ENCODE peak calls at places on chromosomes 12 and 14, in nine cellular contexts. One of them, this sample, is unnamed.

GRCh38 chr14:69424139-69424923 is 25.8 kb downstream of the SLC39A9 start:
- DNase-seq in mesothelial cell of epicardium: no peak
- DNase-seq in activated CD8-positive, alpha-beta memory T cell treated with anti-CD3 and anti-CD28 coated beads for 48 hours: no peak
- DNase-seq in HuH-7.5: no peak
- DNase-seq in GM13977: no peak
- DNase-seq in HTR-8/SVneo: no peak
- DNase-seq in gastrocnemius medialis: no peak
- DNase-seq in effector memory CD4-positive, alpha-beta T cell: no peak
- DNase-seq in bronchial epithelial cell: peak; percentile 18
- DNase-seq in this sample: no peak

GRCh38 chr12:58914457-58914856 is 5.8 kb downstream of the LRIG3 start:
- DNase-seq in mesothelial cell of epicardium: no peak
- DNase-seq in activated CD8-positive, alpha-beta memory T cell treated with anti-CD3 and anti-CD28 coated beads for 48 hours: no peak
- DNase-seq in HuH-7.5: no peak
- DNase-seq in GM13977: no peak
- DNase-seq in HTR-8/SVneo: no peak
- DNase-seq in gastrocnemius medialis: no peak
- DNase-seq in effector memory CD4-positive, alpha-beta T cell: no peak
- DNase-seq in bronchial epithelial cell: peak; percentile 51
- DNase-seq in this sample: no peak

GRCh38 chr14:47191693-47192092 is 483.7 kb downstream of the MDGA2 start:
- DNase-seq in mesothelial cell of epicardium: no peak
- DNase-seq in activated CD8-positive, alpha-beta memory T cell treated with anti-CD3 and anti-CD28 coated beads for 48 hours: no peak
- DNase-seq in HuH-7.5: no peak
- DNase-seq in GM13977: no peak
- DNase-seq in HTR-8/SVneo: no peak
- DNase-seq in gastrocnemius medialis: no peak
- DNase-seq in effector memory CD4-positive, alpha-beta T cell: no peak
- DNase-seq in bronchial epithelial cell: no peak
- DNase-seq in this sample: no peak

GRCh38 chr12:119902084-119902509 is 25.0 kb upstream of the CIT start:
- DNase-seq in mesothelial cell of epicardium: no peak
- DNase-seq in activated CD8-positive, alpha-beta memory T cell treated with anti-CD3 and anti-CD28 coated beads for 48 hours: peak; percentile 10
- DNase-seq in HuH-7.5: peak; percentile 49
- DNase-seq in GM13977: peak; percentile 76
- DNase-seq in HTR-8/SVneo: peak; percentile 69
- DNase-seq in gastrocnemius medialis: peak; percentile 16
- DNase-seq in effector memory CD4-positive, alpha-beta T cell: peak; percentile 49
- DNase-seq in bronchial epithelial cell: peak; percentile 72
- DNase-seq in this sample: peak; percentile 26

GRCh38 chr14:25400607-25401206 is 350.8 kb upstream of the STXBP6 start:
- DNase-seq in mesothelial cell of epicardium: no peak
- DNase-seq in activated CD8-positive, alpha-beta memory T cell treated with anti-CD3 and anti-CD28 coated beads for 48 hours: no peak
- DNase-seq in HuH-7.5: no peak
- DNase-seq in GM13977: peak; percentile 6
- DNase-seq in HTR-8/SVneo: peak; percentile 8
- DNase-seq in gastrocnemius medialis: no peak
- DNase-seq in effector memory CD4-positive, alpha-beta T cell: no peak
- DNase-seq in bronchial epithelial cell: peak; percentile 46
- DNase-seq in this sample: no peak

GRCh38 chr12:25361511-25361910 is 110.8 kb upstream of the KRAS start:
- DNase-seq in mesothelial cell of epicardium: no peak
- DNase-seq in activated CD8-positive, alpha-beta memory T cell treated with anti-CD3 and anti-CD28 coated beads for 48 hours: no peak
- DNase-seq in HuH-7.5: no peak
- DNase-seq in GM13977: no peak
- DNase-seq in HTR-8/SVneo: no peak
- DNase-seq in gastrocnemius medialis: no peak
- DNase-seq in effector memory CD4-positive, alpha-beta T cell: no peak
- DNase-seq in bronchial epithelial cell: no peak
- DNase-seq in this sample: no peak

GRCh38 chr12:90211017-90211416 is 502.4 kb upstream of the ATP2B1 start:
- DNase-seq in mesothelial cell of epicardium: no peak
- DNase-seq in activated CD8-positive, alpha-beta memory T cell treated with anti-CD3 and anti-CD28 coated beads for 48 hours: no peak
- DNase-seq in HuH-7.5: no peak
- DNase-seq in GM13977: no peak
- DNase-seq in HTR-8/SVneo: peak; percentile 36
- DNase-seq in gastrocnemius medialis: no peak
- DNase-seq in effector memory CD4-positive, alpha-beta T cell: no peak
- DNase-seq in bronchial epithelial cell: peak; percentile 97
- DNase-seq in this sample: no peak

GRCh38 chr12:48023386-48023785 is 19.1 kb upstream of the COL2A1 start:
- DNase-seq in mesothelial cell of epicardium: no peak
- DNase-seq in activated CD8-positive, alpha-beta memory T cell treated with anti-CD3 and anti-CD28 coated beads for 48 hours: no peak
- DNase-seq in HuH-7.5: no peak
- DNase-seq in GM13977: no peak
- DNase-seq in HTR-8/SVneo: no peak
- DNase-seq in gastrocnemius medialis: peak; percentile 27
- DNase-seq in effector memory CD4-positive, alpha-beta T cell: no peak
- DNase-seq in bronchial epithelial cell: no peak
- DNase-seq in this sample: no peak

GRCh38 chr14:105386581-105387529 is 11.5 kb upstream of the TEX22 start:
- DNase-seq in mesothelial cell of epicardium: peak; percentile 16
- DNase-seq in activated CD8-positive, alpha-beta memory T cell treated with anti-CD3 and anti-CD28 coated beads for 48 hours: no peak
- DNase-seq in HuH-7.5: no peak
- DNase-seq in GM13977: no peak
- DNase-seq in HTR-8/SVneo: no peak
- DNase-seq in gastrocnemius medialis: no peak
- DNase-seq in effector memory CD4-positive, alpha-beta T cell: no peak
- DNase-seq in bronchial epithelial cell: no peak
- DNase-seq in this sample: no peak

GRCh38 chr14:59187802-59188460 is 536 bp upstream of the DAAM1 start:
- DNase-seq in mesothelial cell of epicardium: no peak
- DNase-seq in activated CD8-positive, alpha-beta memory T cell treated with anti-CD3 and anti-CD28 coated beads for 48 hours: peak; percentile 2
- DNase-seq in HuH-7.5: peak; percentile 4
- DNase-seq in GM13977: no peak
- DNase-seq in HTR-8/SVneo: peak; percentile 31
- DNase-seq in gastrocnemius medialis: peak; percentile 23
- DNase-seq in effector memory CD4-positive, alpha-beta T cell: peak; percentile 40
- DNase-seq in bronchial epithelial cell: no peak
- DNase-seq in this sample: no peak

GRCh38 chr14:104576607-104577332 is 2.8 kb upstream of the C14orf180 start:
- DNase-seq in mesothelial cell of epicardium: no peak
- DNase-seq in activated CD8-positive, alpha-beta memory T cell treated with anti-CD3 and anti-CD28 coated beads for 48 hours: no peak
- DNase-seq in HuH-7.5: no peak
- DNase-seq in GM13977: no peak
- DNase-seq in HTR-8/SVneo: no peak
- DNase-seq in gastrocnemius medialis: no peak
- DNase-seq in effector memory CD4-positive, alpha-beta T cell: no peak
- DNase-seq in bronchial epithelial cell: no peak
- DNase-seq in this sample: no peak

GRCh38 chr12:119804011-119804641 is 73.0 kb downstream of the CIT start:
- DNase-seq in mesothelial cell of epicardium: peak; percentile 27
- DNase-seq in activated CD8-positive, alpha-beta memory T cell treated with anti-CD3 and anti-CD28 coated beads for 48 hours: no peak
- DNase-seq in HuH-7.5: peak; percentile 61
- DNase-seq in GM13977: no peak
- DNase-seq in HTR-8/SVneo: peak; percentile 76
- DNase-seq in gastrocnemius medialis: peak; percentile 67
- DNase-seq in effector memory CD4-positive, alpha-beta T cell: no peak
- DNase-seq in bronchial epithelial cell: peak; percentile 78
- DNase-seq in this sample: no peak

GRCh38 chr12:126156806-126157574 is 1091.8 kb downstream of the AACS start:
- DNase-seq in mesothelial cell of epicardium: no peak
- DNase-seq in activated CD8-positive, alpha-beta memory T cell treated with anti-CD3 and anti-CD28 coated beads for 48 hours: no peak
- DNase-seq in HuH-7.5: no peak
- DNase-seq in GM13977: no peak
- DNase-seq in HTR-8/SVneo: no peak
- DNase-seq in gastrocnemius medialis: no peak
- DNase-seq in effector memory CD4-positive, alpha-beta T cell: no peak
- DNase-seq in bronchial epithelial cell: no peak
- DNase-seq in this sample: no peak

GRCh38 chr14:63383776-63384367 is 65.1 kb upstream of the GPHB5 start:
- DNase-seq in mesothelial cell of epicardium: no peak
- DNase-seq in activated CD8-positive, alpha-beta memory T cell treated with anti-CD3 and anti-CD28 coated beads for 48 hours: no peak
- DNase-seq in HuH-7.5: no peak
- DNase-seq in GM13977: peak; percentile 32
- DNase-seq in HTR-8/SVneo: no peak
- DNase-seq in gastrocnemius medialis: no peak
- DNase-seq in effector memory CD4-positive, alpha-beta T cell: no peak
- DNase-seq in bronchial epithelial cell: no peak
- DNase-seq in this sample: no peak

GRCh38 chr12:13573698-13574321 is 377.3 kb downstream of the EMP1 start:
- DNase-seq in mesothelial cell of epicardium: no peak
- DNase-seq in activated CD8-positive, alpha-beta memory T cell treated with anti-CD3 and anti-CD28 coated beads for 48 hours: no peak
- DNase-seq in HuH-7.5: no peak
- DNase-seq in GM13977: no peak
- DNase-seq in HTR-8/SVneo: no peak
- DNase-seq in gastrocnemius medialis: no peak
- DNase-seq in effector memory CD4-positive, alpha-beta T cell: no peak
- DNase-seq in bronchial epithelial cell: peak; percentile 78
- DNase-seq in this sample: no peak

GRCh38 chr14:69398053-69398817 is at the start of the genes ERH and SLC39A9:
- DNase-seq in mesothelial cell of epicardium: peak; percentile 86
- DNase-seq in activated CD8-positive, alpha-beta memory T cell treated with anti-CD3 and anti-CD28 coated beads for 48 hours: peak; percentile 54
- DNase-seq in HuH-7.5: peak; percentile 73
- DNase-seq in GM13977: peak; percentile 90
- DNase-seq in HTR-8/SVneo: peak; percentile 100
- DNase-seq in gastrocnemius medialis: peak; percentile 96
- DNase-seq in effector memory CD4-positive, alpha-beta T cell: peak; percentile 90
- DNase-seq in bronchial epithelial cell: peak; percentile 93
- DNase-seq in this sample: peak; percentile 88

GRCh38 chr12:51023625-51024395 is 2.4 kb downstream of the SLC11A2 start:
- DNase-seq in mesothelial cell of epicardium: no peak
- DNase-seq in activated CD8-positive, alpha-beta memory T cell treated with anti-CD3 and anti-CD28 coated beads for 48 hours: no peak
- DNase-seq in HuH-7.5: no peak
- DNase-seq in GM13977: no peak
- DNase-seq in HTR-8/SVneo: no peak
- DNase-seq in gastrocnemius medialis: no peak
- DNase-seq in effector memory CD4-positive, alpha-beta T cell: no peak
- DNase-seq in bronchial epithelial cell: no peak
- DNase-seq in this sample: no peak

GRCh38 chr12:2902287-2902880 is 11.7 kb downstream of the TULP3 start:
- DNase-seq in mesothelial cell of epicardium: no peak
- DNase-seq in activated CD8-positive, alpha-beta memory T cell treated with anti-CD3 and anti-CD28 coated beads for 48 hours: no peak
- DNase-seq in HuH-7.5: no peak
- DNase-seq in GM13977: no peak
- DNase-seq in HTR-8/SVneo: no peak
- DNase-seq in gastrocnemius medialis: no peak
- DNase-seq in effector memory CD4-positive, alpha-beta T cell: no peak
- DNase-seq in bronchial epithelial cell: no peak
- DNase-seq in this sample: no peak

GRCh38 chr12:68613209-68613904 is 2.7 kb downstream of the RAP1B start:
- DNase-seq in mesothelial cell of epicardium: no peak
- DNase-seq in activated CD8-positive, alpha-beta memory T cell treated with anti-CD3 and anti-CD28 coated beads for 48 hours: no peak
- DNase-seq in HuH-7.5: no peak
- DNase-seq in GM13977: no peak
- DNase-seq in HTR-8/SVneo: no peak
- DNase-seq in gastrocnemius medialis: no peak
- DNase-seq in effector memory CD4-positive, alpha-beta T cell: peak; percentile 27
- DNase-seq in bronchial epithelial cell: no peak
- DNase-seq in this sample: no peak

GRCh38 chr14:63375772-63376171 is 57.0 kb upstream of the GPHB5 start:
- DNase-seq in mesothelial cell of epicardium: no peak
- DNase-seq in activated CD8-positive, alpha-beta memory T cell treated with anti-CD3 and anti-CD28 coated beads for 48 hours: no peak
- DNase-seq in HuH-7.5: no peak
- DNase-seq in GM13977: no peak
- DNase-seq in HTR-8/SVneo: no peak
- DNase-seq in gastrocnemius medialis: no peak
- DNase-seq in effector memory CD4-positive, alpha-beta T cell: no peak
- DNase-seq in bronchial epithelial cell: peak; percentile 91
- DNase-seq in this sample: no peak

GRCh38 chr12:15244926-15245325 is 23.7 kb upstream of the RERG start:
- DNase-seq in mesothelial cell of epicardium: no peak
- DNase-seq in activated CD8-positive, alpha-beta memory T cell treated with anti-CD3 and anti-CD28 coated beads for 48 hours: no peak
- DNase-seq in HuH-7.5: no peak
- DNase-seq in GM13977: no peak
- DNase-seq in HTR-8/SVneo: no peak
- DNase-seq in gastrocnemius medialis: no peak
- DNase-seq in effector memory CD4-positive, alpha-beta T cell: no peak
- DNase-seq in bronchial epithelial cell: no peak
- DNase-seq in this sample: no peak

This sample was measured in frontal cortex.